ENCODE peak calls at places on chromosomes 13 and 19, in four cellular contexts. S is A549, N is HepG2, V is GM12878. O is an unnamed sample.

GRCh38 chr13:111031531-111031961 is 83.6 kb upstream of the ARHGEF7 start:
- DNase-seq in S (no peak), N (no peak), V (no peak), O (no peak)

GRCh38 chr13:30373727-30374126 is 48.6 kb upstream of the UBE2L5 start:
- DNase-seq in S (no peak), N (no peak), V (peak), O (peak)

GRCh38 chr13:83881917-83882625 is at the start of gene SLITRK1:
- DNase-seq in S (no peak), N (no peak), V (peak), O (peak)

GRCh38 chr19:54042989-54043388 is 20.7 kb downstream of the VSTM1 start:
- DNase-seq in S (no peak), N (no peak), V (no peak), O (peak)

GRCh38 chr19:45999653-46000121 is 4.4 kb downstream of the CCDC61 start:
- DNase-seq in S (no peak), N (no peak), V (no peak), O (peak)

GRCh38 chr13:36778083-36778671 is 40.8 kb upstream of the RFXAP start:
- DNase-seq in S (no peak), N (peak), V (peak), O (no peak)

GRCh38 chr13:100440756-100441421 is 147.7 kb downstream of the GGACT start:
- DNase-seq in S (no peak), N (peak), V (no peak), O (no peak)

GRCh38 chr13:80048030-80048429 is 292.9 kb downstream of the SPRY2 start:
- DNase-seq in S (no peak), N (no peak), V (no peak), O (no peak)

GRCh38 chr13:104246955-104247354 is 1180.7 kb upstream of the SLC10A2 start:
- DNase-seq in S (no peak), N (no peak), V (no peak), O (no peak)

GRCh38 chr13:26482451-26483197 is 74.9 kb upstream of the WASF3 start:
- DNase-seq in S (peak), N (peak), V (peak), O (peak)

GRCh38 chr13:75196112-75196855 is 285.7 kb downstream of the TBC1D4 start:
- DNase-seq in S (no peak), N (no peak), V (no peak), O (no peak)

GRCh38 chr13:48531416-48532145 is 1.3 kb downstream of the RCBTB2 start:
- DNase-seq in S (no peak), N (peak), V (peak), O (peak)

GRCh38 chr13:60412909-60413616 is 16.0 kb downstream of the TDRD3 start:
- DNase-seq in S (no peak), N (no peak), V (no peak), O (no peak)

GRCh38 chr13:28337196-28338045 is 157.5 kb downstream of the FLT1 start:
- DNase-seq in S (no peak), N (no peak), V (no peak), O (no peak)

GRCh38 chr19:38429055-38429810 is 3.2 kb upstream of the RASGRP4 start:
- DNase-seq in S (no peak), N (no peak), V (no peak), O (no peak)

GRCh38 chr19:40322951-40323615 is 25.1 kb downstream of the C19orf47 start:
- DNase-seq in S (no peak), N (no peak), V (no peak), O (no peak)

GRCh38 chr19:8302734-8303133 is 5.4 kb downstream of the CD320 start:
- DNase-seq in S (no peak), N (no peak), V (no peak), O (no peak)

GRCh38 chr13:29110003-29110402 is 289.9 kb downstream of the MTUS2 start:
- DNase-seq in S (no peak), N (no peak), V (no peak), O (no peak)

GRCh38 chr13:45167611-45168554 is 33.0 kb downstream of the KCTD4 start:
- DNase-seq in S (peak), N (no peak), V (no peak), O (peak)

GRCh38 chr13:27523345-27524073 is 73.1 kb upstream of the MTIF3 start:
- DNase-seq in S (no peak), N (no peak), V (no peak), O (no peak)

GRCh38 chr19:12792048-12792852 is 964 bp downstream of the JUNB start:
- DNase-seq in S (no peak), N (peak), V (no peak), O (peak)

GRCh38 chr19:6678690-6679109 is 8.7 kb upstream of the TNFSF14 start:
- DNase-seq in S (no peak), N (no peak), V (no peak), O (no peak)

GRCh38 chr19:45906221-45906620 is 3.8 kb upstream of the MYPOP start:
- DNase-seq in S (no peak), N (no peak), V (no peak), O (no peak)

GRCh38 chr19:35039881-35040456 is 1.6 kb upstream of the HPN start:
- DNase-seq in S (no peak), N (peak), V (no peak), O (no peak)

GRCh38 chr13:47628666-47629065 is 372.4 kb downstream of the SUCLA2 start:
- DNase-seq in S (no peak), N (no peak), V (no peak), O (no peak)

GRCh38 chr13:26562538-26562890 is 5.0 kb downstream of the WASF3 start:
- DNase-seq in S (no peak), N (no peak), V (no peak), O (no peak)

GRCh38 chr19:29016353-29016752 is 196.6 kb downstream of the UQCRFS1 start:
- DNase-seq in S (no peak), N (no peak), V (no peak), O (no peak)

GRCh38 chr19:19224150-19224851 is 12.5 kb downstream of the NCAN start:
- DNase-seq in S (no peak), N (no peak), V (no peak), O (no peak)

GRCh38 chr13:75362026-75362425 is 119.9 kb downstream of the TBC1D4 start:
- DNase-seq in S (no peak), N (no peak), V (no peak), O (no peak)

GRCh38 chr13:23609414-23610186 is 39.4 kb downstream of the TNFRSF19 start:
- DNase-seq in S (no peak), N (no peak), V (no peak), O (no peak)

GRCh38 chr19:40510526-40511115 is 43.8 kb downstream of the SPTBN4 start:
- DNase-seq in S (no peak), N (no peak), V (no peak), O (no peak)

GRCh38 chr19:17846146-17846545 is 1.6 kb downstream of the JAK3 start:
- DNase-seq in S (no peak), N (no peak), V (peak), O (no peak)

GRCh38 chr19:2950286-2951124 is 5.7 kb upstream of the ZNF77 start:
- DNase-seq in S (peak), N (peak), V (peak), O (peak)

GRCh38 chr19:2949939-2950285 is 5.1 kb upstream of the ZNF77 start:
- DNase-seq in S (peak), N (peak), V (no peak), O (peak)

GRCh38 chr19:2957160-2957559 is 12.4 kb upstream of the ZNF77 start:
- DNase-seq in S (no peak), N (no peak), V (no peak), O (no peak)

GRCh38 chr19:2952953-2953481 is 8.2 kb upstream of the ZNF77 start:
- DNase-seq in S (no peak), N (peak), V (no peak), O (no peak)
- TF ChIP-seq CHD4 in S (no peak), N (no peak), V (no peak), O (no peak)

DNA sequence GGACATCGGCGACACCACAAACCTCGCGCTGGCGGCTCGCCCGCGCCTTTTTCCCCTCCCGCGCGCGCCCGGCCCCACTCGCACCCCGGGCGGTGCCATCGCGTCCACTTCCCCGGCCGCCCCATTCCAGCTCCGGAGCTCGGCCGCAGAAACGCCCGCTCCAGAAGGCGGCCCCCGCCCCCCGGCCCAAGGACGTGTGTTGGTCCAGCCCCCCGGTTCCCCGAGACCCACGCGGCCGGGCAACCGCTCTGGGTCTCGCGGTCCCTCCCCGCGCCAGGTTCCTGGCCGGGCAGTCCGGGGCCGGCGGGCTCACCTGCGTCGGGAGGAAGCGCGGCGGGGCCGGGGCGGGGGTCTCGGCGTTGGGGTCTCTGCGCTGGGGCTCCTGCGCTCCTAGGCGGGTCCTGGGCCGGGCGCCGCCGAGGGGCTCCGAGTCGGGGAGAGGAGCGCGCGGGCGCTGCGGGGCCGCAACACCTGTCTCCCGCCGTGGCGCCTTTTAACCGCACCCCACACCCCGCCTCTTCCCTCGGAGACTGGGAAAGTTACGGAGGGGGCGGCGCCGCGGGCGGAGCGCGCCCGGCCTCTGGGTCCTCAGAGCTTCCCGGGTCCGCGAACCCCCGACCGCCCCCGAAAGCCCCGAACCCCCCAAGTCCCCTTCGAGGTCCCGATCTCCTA is at the start of gene GJB2:
- DNase-seq in S (no peak), N (no peak), V (no peak), O (no peak)
- TF ChIP-seq CHD4 in S (no peak), N (no peak), V (no peak), O (no peak)

GRCh38 chr19:42442833-42443232 is at the start of gene CXCL17:
- DNase-seq in S (no peak), N (no peak), V (no peak), O (no peak)

GRCh38 chr19:42443944-42444398 is 1.2 kb upstream of the CXCL17 start:
- DNase-seq in S (no peak), N (peak), V (no peak), O (no peak)

GRCh38 chr19:42436006-42436405 is 6.7 kb downstream of the CXCL17 start:
- DNase-seq in S (no peak), N (peak), V (no peak), O (no peak)

GRCh38 chr19:42441047-42441440 is 1.7 kb downstream of the CXCL17 start:
- DNase-seq in S (no peak), N (peak), V (no peak), O (no peak)

GRCh38 chr19:42440357-42441046 is 2.2 kb downstream of the CXCL17 start:
- DNase-seq in S (peak), N (peak), V (no peak), O (peak)
- TF ChIP-seq CHD4 in S (no peak), N (peak), V (no peak), O (no peak)

DNA sequence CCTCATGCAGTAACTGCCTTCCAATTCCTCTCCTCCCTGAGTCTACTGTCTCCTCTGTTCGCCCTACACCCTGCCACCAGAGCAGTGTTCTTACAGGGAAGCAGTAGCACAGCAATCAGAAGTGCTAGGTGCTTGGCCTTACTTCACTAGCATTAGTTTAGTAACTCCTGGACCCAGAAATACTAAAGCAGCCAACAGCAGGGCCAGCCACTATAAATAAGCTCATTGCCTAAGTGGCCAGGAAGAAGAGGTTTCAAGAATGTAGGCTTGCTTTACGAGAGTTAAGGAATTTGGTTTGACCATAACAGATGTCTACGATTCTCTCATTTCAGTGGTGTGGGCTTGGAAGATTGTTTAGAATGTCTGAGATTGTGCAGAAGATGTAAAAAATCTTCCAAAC is 103.4 kb downstream of the ZAR1L start:
- DNase-seq in S (no peak), N (no peak), V (no peak), O (no peak)
- TF ChIP-seq CHD4 in S (no peak), N (no peak), V (no peak), O (no peak)